ENCODE peak calls at places on chromosomes 5 and 9, in ten cellular contexts. S is GM03348, O is endothelial cell, I is PC-3, P is non-pigmented ciliary epithelial cell, F is cardiac fibroblast, B is OCI-M1, X is ELR, W is small intestine, K is NCI-H524. Q is an unnamed sample.

GRCh38 chr9:14383296-14383695 is 69.4 kb upstream of the NFIB start:
- DNase-seq in O (no peak), K (no peak), W (no peak), F (peak; percentile 77), I (no peak), S (peak; percentile 14), X (no peak), B (peak; percentile 29), P (no peak), Q (no peak)

GRCh38 chr5:136166909-136167308 is 26.1 kb downstream of the SMIM32 start:
- DNase-seq in F (no peak), X (no peak), S (no peak), I (no peak), O (no peak), W (no peak), P (no peak), B (no peak), K (no peak), Q (no peak)

GRCh38 chr9:110820378-110820777 is 151.8 kb downstream of the MUSK start:
- DNase-seq in I (no peak), F (peak; percentile 26), W (no peak), K (no peak), P (no peak), B (no peak), X (no peak), O (no peak), S (no peak), Q (no peak)

GRCh38 chr5:141149812-141150211 is at the start of gene PCDHB6:
- DNase-seq in X (peak; percentile 28), K (peak; percentile 20), P (no peak), B (peak; percentile 12), F (peak; percentile 3), W (no peak), S (peak; percentile 58), O (no peak), I (no peak), Q (no peak)

GRCh38 chr9:98236881-98237487 is 18.5 kb downstream of the TBC1D2 start:
- DNase-seq in X (no peak), I (no peak), P (no peak), O (no peak), B (no peak), W (peak; percentile 90), F (no peak), K (no peak), S (no peak), Q (no peak)

GRCh38 chr5:42912184-42912766 is 100.6 kb upstream of the SELENOP start:
- DNase-seq in I (peak; percentile 88), X (peak; percentile 79), O (peak; percentile 22), B (peak; percentile 84), P (no peak), W (no peak), S (peak; percentile 65), F (peak; percentile 77), K (peak; percentile 8), Q (peak; percentile 51)

GRCh38 chr5:69099302-69099701 is 5.5 kb downstream of the SLC30A5 start:
- DNase-seq in I (no peak), X (no peak), F (no peak), W (no peak), K (no peak), P (no peak), S (no peak), B (no peak), O (no peak), Q (no peak)

GRCh38 chr5:95863383-95863757 is 40.8 kb upstream of the GLRX start:
- DNase-seq in I (no peak), B (no peak), W (no peak), S (peak; percentile 71), P (no peak), O (no peak), K (no peak), F (peak; percentile 90), X (no peak), Q (no peak)

GRCh38 chr5:36696059-36696673 is 89.8 kb downstream of the SLC1A3 start:
- DNase-seq in K (peak; percentile 41), B (peak; percentile 47), F (peak; percentile 75), P (peak; percentile 22), S (peak; percentile 73), I (peak; percentile 86), X (peak; percentile 75), W (peak; percentile 57), O (peak; percentile 67), Q (peak; percentile 57)

GRCh38 chr9:129166962-129167557 is 11.0 kb downstream of the IER5L start:
- DNase-seq in X (peak; percentile 89), I (peak; percentile 86), S (peak; percentile 94), K (no peak), O (no peak), P (no peak), W (peak; percentile 88), B (peak; percentile 62), F (peak; percentile 82), Q (peak; percentile 61)

GRCh38 chr5:125199968-125200841 is 453.8 kb upstream of the ZNF608 start:
- DNase-seq in O (peak; percentile 4), F (no peak), W (peak; percentile 14), P (no peak), S (peak; percentile 9), K (peak; percentile 39), X (peak; percentile 19), B (peak; percentile 0), I (no peak), Q (peak; percentile 20)

GRCh38 chr5:176994460-176995121 is 12.0 kb downstream of the UIMC1 start:
- DNase-seq in I (no peak), F (peak; percentile 95), W (peak; percentile 10), O (no peak), K (no peak), P (no peak), S (peak; percentile 13), X (no peak), B (peak; percentile 97), Q (no peak)

GRCh38 chr5:173268750-173269580 is 34.0 kb upstream of the NKX2-5 start:
- DNase-seq in B (no peak), O (no peak), I (no peak), W (no peak), P (no peak), X (no peak), K (peak; percentile 88), F (no peak), S (no peak), Q (no peak)

GRCh38 chr5:68798877-68799276 is 294.9 kb upstream of the SLC30A5 start:
- DNase-seq in X (no peak), W (no peak), F (no peak), S (no peak), I (no peak), B (no peak), P (no peak), O (no peak), K (no peak), Q (no peak)

GRCh38 chr5:73495772-73496346 is 2.4 kb upstream of the BTF3 start:
- DNase-seq in I (no peak), O (no peak), F (no peak), W (peak; percentile 90), P (no peak), X (no peak), B (no peak), S (no peak), K (no peak), Q (no peak)

GRCh38 chr5:61277190-61277589 is 54.9 kb upstream of the ZSWIM6 start:
- DNase-seq in K (no peak), O (no peak), P (no peak), S (peak; percentile 29), B (peak; percentile 35), F (peak; percentile 75), W (no peak), X (peak; percentile 51), I (no peak), Q (peak; percentile 58)

GRCh38 chr9:125409217-125409636 is 147.6 kb downstream of the GAPVD1 start:
- DNase-seq in F (no peak), I (no peak), K (no peak), B (peak; percentile 49), S (no peak), O (no peak), W (no peak), X (peak; percentile 37), P (no peak), Q (no peak)

GRCh38 chr5:129511291-129511690 is 51.2 kb downstream of the ADAMTS19 start:
- DNase-seq in S (no peak), O (no peak), F (peak; percentile 2), B (no peak), P (peak; percentile 8), K (no peak), X (no peak), W (no peak), I (no peak), Q (no peak)

GRCh38 chr5:11494340-11494739 is 409.9 kb downstream of the CTNND2 start:
- DNase-seq in O (no peak), B (peak; percentile 13), P (no peak), S (peak; percentile 11), W (no peak), F (peak; percentile 3), K (no peak), X (peak; percentile 9), I (peak; percentile 52), Q (peak; percentile 4)

GRCh38 chr9:125744616-125745387 is 2.4 kb upstream of the PBX3 start:
- DNase-seq in S (peak; percentile 77), B (no peak), F (no peak), O (no peak), K (no peak), I (peak; percentile 32), W (no peak), X (peak; percentile 95), P (peak; percentile 74), Q (peak; percentile 67)

GRCh38 chr5:17012289-17012688 is 76.2 kb upstream of the MYO10 start:
- DNase-seq in X (peak; percentile 87), F (no peak), S (no peak), K (no peak), I (peak; percentile 98), O (no peak), P (no peak), B (no peak), W (no peak), Q (no peak)

GRCh38 chr9:97309260-97309659 is 1.8 kb downstream of the CCDC180 start:
- DNase-seq in W (no peak), P (no peak), X (no peak), B (no peak), I (no peak), F (no peak), K (no peak), S (no peak), O (no peak), Q (no peak)

GRCh38 chr5:17255471-17256016 is 38.1 kb downstream of the BASP1 start:
- DNase-seq in K (no peak), F (peak; percentile 45), X (peak; percentile 48), W (no peak), I (peak; percentile 80), P (no peak), S (no peak), O (no peak), B (no peak), Q (no peak)

GRCh38 chr5:15383469-15383868 is 116.5 kb upstream of the FBXL7 start:
- DNase-seq in X (peak; percentile 52), B (peak; percentile 52), K (peak; percentile 32), O (no peak), W (no peak), P (peak; percentile 6), S (peak; percentile 33), I (peak; percentile 34), F (peak; percentile 28), Q (peak; percentile 38)

GRCh38 chr9:81622471-81623245 is 66.7 kb downstream of the TLE1 start:
- DNase-seq in B (no peak), S (no peak), F (no peak), O (no peak), K (no peak), X (no peak), W (no peak), P (no peak), I (no peak), Q (no peak)

GRCh38 chr5:93990504-93991085 is 249.2 kb upstream of the POU5F2 start:
- DNase-seq in W (peak; percentile 30), I (no peak), P (no peak), X (no peak), F (peak; percentile 45), O (no peak), B (peak; percentile 78), S (no peak), K (no peak), Q (no peak)

GRCh38 chr5:139014726-139015125 is 139.6 kb upstream of the LRRTM2 start:
- DNase-seq in S (peak; percentile 56), B (no peak), X (peak; percentile 94), O (no peak), I (peak; percentile 81), K (no peak), W (peak; percentile 74), F (peak; percentile 63), P (peak; percentile 57), Q (peak; percentile 59)

GRCh38 chr9:27473135-27473534 is 51.0 kb upstream of the IFNK start:
- DNase-seq in O (no peak), I (no peak), B (no peak), X (no peak), P (no peak), W (peak; percentile 37), S (peak; percentile 81), K (peak; percentile 23), F (peak; percentile 5), Q (no peak)

Q was measured in ACHN.